ENCODE peak calls at places on chromosome 9, in six cellular contexts. K is HL-60, M is left ventricle myocardium inferior, I is cardiac muscle cell, J is IMR-90, B is adrenal gland. O is an unnamed sample.

GRCh38 chr9:116987902-116988301 is 300.8 kb downstream of the TRIM32 start:
- DNase-seq in K (no peak), I (no peak), M (no peak), J (no peak), B (no peak), O (no peak)

GRCh38 chr9:127388856-127389238 is 8.1 kb upstream of the SLC2A8 start:
- DNase-seq in M (no peak), K (no peak), B (peak), J (no peak), I (no peak), O (no peak)

GRCh38 chr9:126149661-126150060 is 177.0 kb upstream of the MVB12B start:
- DNase-seq in K (no peak), M (no peak), I (no peak), J (no peak), B (peak), O (no peak)

GRCh38 chr9:114034663-114035062 is 43.4 kb downstream of the AMBP start:
- DNase-seq in K (no peak), I (no peak), B (no peak), M (no peak), J (no peak), O (no peak)

GRCh38 chr9:38085308-38085707 is 16.3 kb upstream of the SHB start:
- DNase-seq in M (no peak), B (peak), J (no peak), I (no peak), K (no peak), O (no peak)

GRCh38 chr9:12933957-12934356 is 159.1 kb downstream of the LURAP1L start:
- DNase-seq in B (no peak), K (no peak), M (no peak), J (peak), I (no peak), O (no peak)

GRCh38 chr9:88590558-88591146 is 55.7 kb downstream of the NXNL2 start:
- DNase-seq in K (no peak), J (no peak), I (no peak), B (no peak), M (no peak), O (no peak)

GRCh38 chr9:107016383-107016782 is 153.4 kb downstream of the ZNF462 start:
- DNase-seq in J (no peak), K (no peak), B (no peak), M (no peak), I (no peak), O (no peak)

GRCh38 chr9:78207319-78207718 is 28.6 kb upstream of the CEP78 start:
- DNase-seq in B (no peak), K (no peak), I (no peak), M (no peak), J (no peak), O (no peak)

GRCh38 chr9:120610975-120611689 is 31.2 kb upstream of the CDK5RAP2 start:
- DNase-seq in I (no peak), K (no peak), M (no peak), B (no peak), J (no peak), O (no peak)

GRCh38 chr9:20358201-20358600 is 264.1 kb downstream of the MLLT3 start:
- DNase-seq in I (no peak), B (no peak), J (peak), K (no peak), M (no peak), O (no peak)

GRCh38 chr9:108787664-108788048 is 68.1 kb downstream of the ACTL7B start:
- DNase-seq in I (no peak), J (no peak), K (no peak), M (no peak), B (no peak), O (no peak)

GRCh38 chr9:79215819-79216218 is 355.9 kb upstream of the TLE4 start:
- DNase-seq in J (peak), M (no peak), B (no peak), I (no peak), K (no peak), O (no peak)

GRCh38 chr9:110555551-110555950 is 24.0 kb downstream of the SVEP1 start:
- DNase-seq in I (no peak), K (no peak), J (no peak), M (no peak), B (no peak), O (no peak)

GRCh38 chr9:113701741-113702422 is 174.2 kb upstream of the ZNF618 start:
- DNase-seq in I (no peak), J (no peak), B (no peak), M (no peak), K (no peak), O (no peak)

GRCh38 chr9:105063665-105064247 is 135.8 kb upstream of the ABCA1 start:
- DNase-seq in I (no peak), J (peak), M (no peak), B (peak), K (no peak), O (no peak)

GRCh38 chr9:81305561-81306182 is 383.7 kb downstream of the TLE1 start:
- DNase-seq in I (no peak), B (no peak), J (no peak), M (no peak), K (no peak), O (no peak)

GRCh38 chr9:88643931-88644330 is 109.0 kb downstream of the NXNL2 start:
- DNase-seq in B (no peak), I (no peak), M (no peak), J (no peak), K (no peak), O (no peak)

GRCh38 chr9:4242239-4242638 is 57.6 kb downstream of the GLIS3 start:
- DNase-seq in K (no peak), I (no peak), B (no peak), M (no peak), J (no peak), O (no peak)

GRCh38 chr9:80794197-80794596 is 895.1 kb downstream of the TLE1 start:
- DNase-seq in B (no peak), M (no peak), J (no peak), K (no peak), I (no peak), O (no peak)

GRCh38 chr9:37593877-37594448 is 1.6 kb upstream of the TOMM5 start:
- DNase-seq in I (no peak), M (no peak), J (no peak), B (no peak), K (no peak), O (no peak)

GRCh38 chr9:68533678-68534077 is 7.0 kb downstream of the TMEM252 start:
- DNase-seq in K (no peak), I (peak), J (peak), M (no peak), B (no peak), O (no peak)

GRCh38 chr9:39588056-39588814 is 232.8 kb downstream of the SPATA31A1 start:
- DNase-seq in J (no peak), K (no peak), M (no peak), I (no peak), B (no peak), O (no peak)

GRCh38 chr9:105994970-105995369 is 300.6 kb downstream of the TMEM38B start:
- DNase-seq in J (no peak), I (no peak), B (no peak), M (no peak), K (no peak), O (no peak)

GRCh38 chr9:72440383-72440782 is 75.4 kb upstream of the ZFAND5 start:
- DNase-seq in M (no peak), B (no peak), K (no peak), J (no peak), I (no peak), O (no peak)

GRCh38 chr9:114272739-114273431 is 50.0 kb upstream of the ORM1 start:
- DNase-seq in B (no peak), J (no peak), M (no peak), I (no peak), K (no peak), O (peak)

GRCh38 chr9:13478637-13479036 is 199.1 kb upstream of the MPDZ start:
- DNase-seq in K (no peak), I (no peak), M (no peak), J (no peak), B (no peak), O (no peak)

GRCh38 chr9:117868594-117868993 is 164.4 kb downstream of the TLR4 start:
- DNase-seq in K (no peak), B (no peak), M (no peak), I (no peak), J (no peak), O (no peak)

GRCh38 chr9:119216891-119217290 is 152.3 kb downstream of the BRINP1 start:
- DNase-seq in I (peak), J (no peak), M (peak), K (no peak), B (peak), O (no peak)

GRCh38 chr9:99590879-99591278 is 230.8 kb upstream of the NR4A3 start:
- DNase-seq in M (no peak), K (peak), J (no peak), I (no peak), B (no peak), O (no peak)

GRCh38 chr9:87580941-87581438 is 83.3 kb downstream of the DAPK1 start:
- DNase-seq in K (no peak), B (no peak), J (no peak), M (no peak), I (no peak), O (no peak)

GRCh38 chr9:107213561-107214028 is 69.5 kb upstream of the RAD23B start:
- DNase-seq in K (peak), I (no peak), J (peak), M (no peak), B (peak), O (no peak)

GRCh38 chr9:69649566-69650260 is 22.5 kb downstream of the APBA1 start:
- DNase-seq in M (no peak), K (no peak), J (peak), I (no peak), B (no peak), O (no peak)

GRCh38 chr9:133758228-133758627 is 20.1 kb upstream of the SARDH start:
- DNase-seq in I (no peak), M (no peak), J (no peak), K (no peak), B (peak), O (peak)

DNA sequence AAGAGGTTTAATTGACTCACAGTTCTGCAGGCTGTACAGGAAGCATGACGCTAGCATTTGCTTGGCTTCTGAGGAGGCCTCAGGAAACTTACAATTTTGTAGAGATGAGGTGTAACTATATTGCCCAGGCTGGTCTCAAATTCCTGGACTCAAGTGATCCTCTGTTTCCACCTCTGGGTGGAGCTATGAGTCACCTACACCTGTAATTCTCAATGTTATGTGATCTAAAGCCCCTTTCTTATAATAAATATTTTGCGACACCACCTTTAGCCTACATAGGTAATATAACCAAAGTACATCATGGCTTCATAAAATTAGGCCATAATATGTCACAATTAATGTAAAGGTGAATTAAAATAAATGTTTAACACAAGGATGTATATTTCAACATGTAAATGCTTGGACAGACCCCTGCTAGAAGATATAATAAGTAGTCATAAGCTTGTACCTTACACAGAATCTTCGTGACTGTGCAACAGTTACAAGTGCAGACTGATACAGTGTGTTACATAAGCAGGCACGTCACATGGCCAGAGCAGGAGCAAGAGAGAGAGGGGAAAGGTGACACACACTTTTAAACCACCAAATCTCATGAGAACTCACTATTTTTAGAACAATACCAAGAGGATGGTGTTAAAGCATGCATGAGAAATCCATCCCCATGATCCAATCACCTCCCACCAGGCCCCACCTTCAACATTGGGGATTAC is 29.8 kb upstream of the SPINK4 start:
- DNase-seq in B (no peak), I (no peak), K (no peak), M (no peak), J (no peak), O (no peak)
- TF ChIP-seq CTCF in B (no peak), I (no peak), K (no peak), M (no peak), J (no peak), O (no peak)

DNA sequence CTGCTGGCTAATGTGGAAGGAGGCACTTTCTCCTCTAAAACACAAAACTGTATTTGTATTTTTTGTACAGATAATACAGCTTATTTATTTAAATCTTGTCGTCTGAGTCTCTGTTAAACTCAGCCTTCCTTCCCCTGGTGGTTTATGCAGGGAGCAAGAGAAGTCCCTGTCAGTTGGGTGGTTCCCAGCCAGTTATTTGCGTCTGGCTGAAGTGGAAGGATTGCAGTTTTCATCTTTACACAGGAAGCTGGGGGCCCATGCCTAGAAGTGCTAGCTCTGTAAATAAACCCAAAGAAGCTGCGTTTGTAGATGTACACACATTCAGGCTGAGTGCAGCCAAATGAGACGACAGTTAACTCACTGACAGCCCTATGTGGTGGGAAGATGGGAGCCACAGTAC is 122.2 kb downstream of the SAXO1 start:
- DNase-seq in K (no peak), B (no peak), M (no peak), J (peak), I (peak), O (no peak)
- H3K27ac ChIP-seq in K (no peak), B (no peak), M (no peak), J (peak), I (peak), O (no peak)

GRCh38 chr9:134840511-134840910 is 40.1 kb upstream of the FCN2 start:
- DNase-seq in I (no peak), K (no peak), J (no peak), M (no peak), B (no peak), O (no peak)

GRCh38 chr9:134837529-134837928 is 43.1 kb upstream of the FCN2 start:
- DNase-seq in B (no peak), I (no peak), M (no peak), J (peak), K (no peak), O (no peak)

GRCh38 chr9:134841180-134841904 is 39.3 kb upstream of the FCN2 start:
- DNase-seq in M (no peak), J (no peak), I (no peak), B (no peak), K (no peak), O (no peak)

GRCh38 chr9:134838651-134839431 is 41.8 kb upstream of the FCN2 start:
- DNase-seq in J (no peak), K (no peak), B (no peak), M (no peak), I (no peak), O (peak)

GRCh38 chr9:134839441-134840125 is 41.0 kb upstream of the FCN2 start:
- DNase-seq in M (no peak), I (no peak), K (no peak), B (no peak), J (no peak), O (no peak)
- TF ChIP-seq CTCF in M (no peak), I (no peak), K (no peak), B (no peak), J (no peak), O (no peak)

GRCh38 chr9:86077286-86077685 is 22.1 kb downstream of the GOLM1 start:
- DNase-seq in I (peak), B (no peak), M (no peak), K (no peak), J (no peak), O (no peak)
- H3K27ac ChIP-seq in I (peak), B (no peak), M (no peak), K (no peak), J (no peak), O (no peak)

GRCh38 chr9:137212520-137212919 is 7.0 kb downstream of the NDOR1 start:
- DNase-seq in B (no peak), I (no peak), J (no peak), M (no peak), K (no peak), O (no peak)
- TF ChIP-seq CTCF in B (no peak), I (no peak), J (no peak), M (no peak), K (no peak), O (no peak)